ENCODE peak calls at places on chromosomes 7 and 10, in eight cellular contexts. N is mammary epithelial cell, J is tibial artery, I is fibroblast of the aortic adventitia, M is uterus, R is thoracic aorta, A is fibroblast of pulmonary artery, W is Karpas-422. T is an unnamed sample.

GRCh38 chr7:84022686-84023308 is 171.8 kb downstream of the SEMA3A start:
- DNase-seq in M (no peak), A (no peak), R (no peak), W (no peak), N (peak), I (no peak), J (no peak), T (no peak)

GRCh38 chr7:132205515-132205914 is 370.8 kb downstream of the PLXNA4 start:
- DNase-seq in N (no peak), J (no peak), W (no peak), I (no peak), A (no peak), R (no peak), M (no peak), T (no peak)

GRCh38 chr10:47346572-47347302 is 1.4 kb upstream of the RBP3 start:
- DNase-seq in M (no peak), J (peak), R (no peak), N (no peak), W (no peak), I (no peak), A (no peak), T (peak)

GRCh38 chr7:92976931-92977330 is 140.6 kb upstream of the CDK6 start:
- DNase-seq in W (no peak), R (no peak), M (no peak), J (no peak), A (no peak), N (no peak), I (no peak), T (no peak)

GRCh38 chr10:105358911-105359310 is 717.8 kb downstream of the SORCS3 start:
- DNase-seq in A (no peak), M (no peak), J (no peak), I (peak), N (peak), W (no peak), R (no peak), T (peak)

GRCh38 chr7:24572421-24573007 is 738 bp upstream of the PALS2 start:
- DNase-seq in M (peak), R (peak), A (peak), N (peak), I (peak), W (peak), J (peak), T (peak)

GRCh38 chr7:22591271-22591670 is 91.3 kb upstream of the STEAP1B start:
- DNase-seq in W (no peak), R (no peak), A (no peak), J (no peak), N (peak), M (no peak), I (no peak), T (no peak)

GRCh38 chr10:26815500-26815899 is 45.3 kb downstream of the ABI1 start:
- DNase-seq in R (no peak), J (no peak), A (no peak), W (no peak), M (no peak), N (no peak), I (no peak), T (no peak)

GRCh38 chr7:67359900-67360299 is 363.3 kb downstream of the TYW1 start:
- DNase-seq in I (no peak), W (no peak), R (no peak), N (no peak), M (no peak), J (no peak), A (no peak), T (no peak)

GRCh38 chr10:11160982-11161554 is 143.4 kb downstream of the CELF2 start:
- DNase-seq in W (no peak), J (no peak), R (no peak), N (no peak), M (no peak), I (no peak), A (no peak), T (no peak)

GRCh38 chr7:157432957-157433576 is 96.3 kb downstream of the DNAJB6 start:
- DNase-seq in I (peak), J (peak), M (no peak), R (no peak), A (peak), W (peak), N (no peak), T (peak)

GRCh38 chr7:46969303-46970130 is 612.4 kb downstream of the TNS3 start:
- DNase-seq in I (peak), W (no peak), N (peak), M (no peak), R (no peak), J (no peak), A (peak), T (peak)

GRCh38 chr7:151321341-151321740 is 20.3 kb upstream of the NUB1 start:
- DNase-seq in M (no peak), W (no peak), I (no peak), J (no peak), A (no peak), R (no peak), N (no peak), T (no peak)

GRCh38 chr7:127378537-127378936 is 14.0 kb downstream of the ZNF800 start:
- DNase-seq in J (no peak), M (no peak), I (no peak), N (no peak), W (no peak), A (no peak), R (no peak), T (no peak)

GRCh38 chr7:134948736-134949135 is 37.6 kb upstream of the AGBL3 start:
- DNase-seq in I (peak), A (peak), W (no peak), R (no peak), M (no peak), J (no peak), N (no peak), T (peak)

GRCh38 chr10:59337254-59337653 is 25.1 kb downstream of the FAM13C start:
- DNase-seq in W (no peak), J (peak), M (peak), R (peak), N (peak), I (peak), A (peak), T (peak)

GRCh38 chr10:119337796-119338432 is 130.5 kb downstream of the GRK5 start:
- DNase-seq in R (no peak), N (no peak), W (no peak), I (peak), J (no peak), A (peak), M (no peak), T (peak)

GRCh38 chr10:43824934-43825333 is 176.3 kb upstream of the ZNF32 start:
- DNase-seq in M (peak), R (peak), I (peak), N (no peak), W (no peak), J (peak), A (peak), T (peak)

GRCh38 chr10:34655286-34656170 is 159.6 kb downstream of the PARD3 start:
- DNase-seq in I (peak), M (no peak), R (no peak), A (peak), W (peak), J (no peak), N (peak), T (peak)

GRCh38 chr7:101905203-101905865 is 87.9 kb downstream of the CUX1 start:
- DNase-seq in A (no peak), W (no peak), N (no peak), J (no peak), R (no peak), M (no peak), I (no peak), T (no peak)

GRCh38 chr10:74384615-74385213 is 233.7 kb downstream of the ADK start:
- DNase-seq in W (no peak), A (no peak), M (no peak), N (no peak), R (no peak), J (no peak), I (no peak), T (no peak)

GRCh38 chr10:77087406-77087805 is 550.2 kb downstream of the KCNMA1 start:
- DNase-seq in R (no peak), I (no peak), M (no peak), N (peak), J (no peak), A (no peak), W (no peak), T (peak)

GRCh38 chr7:134513169-134513752 is 14.1 kb upstream of the AKR1B10 start:
- DNase-seq in W (peak), I (peak), M (no peak), J (no peak), R (no peak), N (peak), A (peak), T (peak)

GRCh38 chr10:100847440-100847839 is 65.3 kb upstream of the SLF2 start:
- DNase-seq in W (no peak), N (peak), A (peak), J (no peak), M (no peak), R (no peak), I (peak), T (no peak)

GRCh38 chr7:96993980-96994379 is 11.4 kb upstream of the DLX6 start:
- DNase-seq in W (no peak), M (no peak), I (no peak), J (no peak), R (no peak), N (no peak), A (no peak), T (no peak)

GRCh38 chr10:117004238-117004626 is 755 bp downstream of the SHTN1 start:
- DNase-seq in W (no peak), N (no peak), I (no peak), A (peak), J (no peak), R (no peak), M (no peak), T (peak)

GRCh38 chr10:9545073-9545472 is 1472.6 kb upstream of the CELF2 start:
- DNase-seq in N (no peak), J (no peak), A (no peak), R (no peak), M (no peak), W (no peak), I (no peak), T (no peak)

GRCh38 chr10:44993226-44993921 is 7.3 kb upstream of the ZNF22 start:
- DNase-seq in N (no peak), W (no peak), A (no peak), R (no peak), I (no peak), J (peak), M (peak), T (no peak)

GRCh38 chr10:1047937-1048336 is 982 bp downstream of the IDI1 start:
- DNase-seq in M (no peak), N (no peak), W (peak), I (no peak), A (no peak), R (no peak), J (no peak), T (no peak)

GRCh38 chr10:17910144-17910789 is 41.5 kb upstream of the SLC39A12 start:
- DNase-seq in W (peak), J (no peak), N (peak), I (peak), R (no peak), A (peak), M (peak), T (peak)

GRCh38 chr7:93120981-93121549 is 3.3 kb upstream of the SAMD9 start:
- DNase-seq in R (no peak), N (no peak), M (no peak), W (no peak), A (no peak), I (no peak), J (no peak), T (no peak)

GRCh38 chr7:126803060-126803665 is 449.6 kb downstream of the GRM8 start:
- DNase-seq in I (peak), J (no peak), N (peak), R (no peak), A (peak), W (peak), M (no peak), T (peak)

GRCh38 chr7:140375808-140376730 is 22.3 kb downstream of the SLC37A3 start:
- DNase-seq in N (no peak), R (no peak), A (no peak), I (no peak), W (no peak), M (no peak), J (peak), T (no peak)

GRCh38 chr7:50331564-50332208 is 27.2 kb downstream of the IKZF1 start:
- DNase-seq in J (no peak), N (no peak), A (no peak), R (no peak), W (peak), I (no peak), M (no peak), T (no peak)

GRCh38 chr10:117541909-117542705 is 439 bp upstream of the EMX2 start:
- DNase-seq in J (peak), W (no peak), M (peak), N (no peak), I (peak), A (peak), R (no peak), T (peak)

GRCh38 chr10:79928028-79928583 is 20.8 kb downstream of the SFTPD start:
- DNase-seq in I (no peak), W (no peak), M (no peak), J (no peak), R (no peak), A (no peak), N (no peak), T (no peak)

GRCh38 chr7:157966490-157966889 is 621.1 kb downstream of the PTPRN2 start:
- DNase-seq in R (no peak), J (no peak), M (no peak), I (no peak), A (no peak), W (no peak), N (no peak), T (no peak)

GRCh38 chr10:55631071-55631654 is 729.9 kb downstream of the ZWINT start:
- DNase-seq in I (no peak), R (no peak), N (peak), M (peak), J (no peak), W (no peak), A (peak), T (peak)

GRCh38 chr10:55630491-55631056 is 730.5 kb downstream of the ZWINT start:
- DNase-seq in R (no peak), J (no peak), I (no peak), A (peak), N (no peak), M (no peak), W (no peak), T (no peak)

GRCh38 chr10:55629792-55630490 is 731.1 kb downstream of the ZWINT start:
- DNase-seq in A (peak), R (no peak), I (no peak), W (no peak), J (no peak), M (no peak), N (no peak), T (no peak)

GRCh38 chr10:55628260-55628701 is 732.8 kb downstream of the ZWINT start:
- DNase-seq in A (no peak), J (no peak), N (no peak), I (no peak), W (no peak), M (no peak), R (no peak), T (no peak)

DNA sequence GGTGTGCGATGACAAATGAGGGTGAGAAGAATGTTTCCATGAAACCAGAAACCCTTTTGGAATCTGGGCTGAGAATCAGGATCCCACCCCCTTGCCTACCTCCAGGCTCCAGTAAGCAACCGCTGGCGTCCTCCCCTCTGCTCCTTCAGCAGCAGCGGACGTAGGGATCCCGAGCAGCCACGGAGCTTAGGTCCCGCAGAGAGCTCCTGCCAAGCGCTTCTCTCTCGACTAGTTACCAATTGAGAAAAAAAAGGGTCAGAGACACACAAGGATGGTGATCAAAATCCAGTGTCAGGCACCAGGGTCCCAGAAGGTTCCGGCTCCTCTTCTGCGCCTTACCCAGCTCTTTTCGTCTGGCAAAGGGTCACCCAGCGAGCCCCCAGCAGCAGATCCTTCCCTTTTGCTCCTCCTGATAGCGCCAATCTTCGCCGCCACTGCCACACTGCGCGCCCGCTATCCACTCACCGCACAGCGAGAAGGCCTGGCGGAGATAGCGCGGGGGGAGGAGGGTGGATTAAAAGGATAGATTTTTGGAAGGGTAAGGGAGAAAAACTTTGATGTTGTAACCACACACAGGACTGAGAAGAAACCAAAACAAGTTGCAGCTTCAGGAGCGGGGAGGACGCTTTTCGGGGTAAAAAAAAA is 733.4 kb downstream of the ZWINT start:
- DNase-seq in M (no peak), I (no peak), R (no peak), W (no peak), N (no peak), A (no peak), J (no peak), T (no peak)
- H3K4me3 ChIP-seq in M (no peak), I (no peak), R (no peak), W (no peak), N (no peak), A (no peak), J (no peak), T (no peak)

DNA sequence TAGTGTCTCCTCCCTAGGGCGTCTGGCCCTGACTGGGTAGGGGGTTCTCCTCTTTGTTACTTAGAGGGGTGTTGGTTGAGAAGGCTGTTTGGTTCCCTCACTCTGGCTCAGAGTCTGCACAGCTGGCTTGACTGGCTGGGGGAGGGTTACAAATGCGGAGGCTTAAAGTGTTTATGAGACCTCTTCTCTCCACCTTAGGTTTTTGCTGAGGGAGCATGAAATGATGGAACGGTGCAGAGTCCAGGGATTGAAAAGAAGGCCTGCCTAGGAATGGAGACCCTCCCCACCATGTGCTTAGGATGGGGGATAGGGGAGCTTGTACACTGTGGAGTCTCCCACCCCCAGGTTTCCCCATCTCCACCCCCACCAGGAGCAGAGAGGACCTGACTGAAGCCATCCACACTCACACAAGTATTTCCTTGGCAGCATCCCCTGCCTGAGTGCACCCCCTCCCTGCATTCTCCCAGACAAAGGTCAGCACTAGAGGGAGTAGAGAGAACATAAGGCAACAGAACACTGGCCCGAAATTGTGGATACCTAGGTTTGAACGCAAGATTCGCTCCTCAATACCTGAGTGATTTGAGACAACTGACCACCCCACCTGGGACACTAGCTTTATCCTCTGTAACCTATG is 1.7 kb upstream of the LDB1 start:
- DNase-seq in N (no peak), M (peak), J (no peak), A (peak), W (peak), I (peak), R (no peak), T (peak)
- H3K4me3 ChIP-seq in N (no peak), M (peak), J (peak), A (peak), W (no peak), I (peak), R (peak), T (peak)

DNA sequence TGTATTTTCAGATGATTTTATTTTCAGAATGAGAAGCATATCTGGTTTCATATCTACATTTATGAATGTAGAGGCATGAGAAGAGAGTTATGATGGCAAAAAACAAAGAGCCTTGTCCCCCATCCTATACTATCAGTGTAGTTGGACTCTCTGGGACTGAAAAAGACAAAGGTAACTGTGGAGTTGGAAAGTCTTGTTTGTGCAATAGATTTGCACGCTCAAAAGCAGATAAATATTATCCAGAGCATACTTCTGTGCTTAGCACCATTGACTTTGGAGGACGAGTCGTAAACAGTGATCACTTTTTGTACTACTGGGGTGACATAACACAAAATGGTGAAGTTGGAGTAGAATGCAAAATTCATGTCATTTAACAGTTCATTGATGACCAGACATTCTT is 85.2 kb upstream of the EGFR start:
- DNase-seq in I (no peak), M (no peak), R (no peak), W (no peak), N (no peak), A (no peak), J (no peak), T (no peak)
- H3K4me3 ChIP-seq in I (peak), M (peak), R (peak), W (no peak), N (peak), A (peak), J (peak), T (peak)

DNA sequence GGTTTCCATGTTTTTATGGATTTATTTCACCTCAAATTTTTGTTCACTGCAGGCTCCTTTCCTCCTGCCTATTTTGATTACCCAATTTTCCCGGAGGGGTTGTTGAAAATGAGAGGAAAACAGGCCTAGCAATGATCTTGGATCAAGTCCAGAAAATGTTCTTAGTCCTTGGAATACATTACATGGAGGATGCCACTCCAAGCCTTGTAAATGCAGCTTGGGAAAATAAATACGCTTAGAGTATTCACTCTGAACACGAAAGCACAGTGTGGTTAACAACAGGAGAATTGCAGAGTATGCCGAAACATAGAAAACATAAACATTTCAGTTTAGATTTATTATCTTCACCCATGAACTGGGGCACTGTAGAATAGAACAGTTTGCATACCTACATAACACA is 7.8 kb upstream of the CD36 start:
- DNase-seq in A (peak), I (no peak), J (no peak), M (no peak), R (no peak), W (no peak), N (peak), T (no peak)
- H3K4me3 ChIP-seq in A (no peak), I (no peak), J (no peak), M (no peak), R (no peak), W (no peak), N (no peak), T (no peak)